ENCODE peak calls at places on chromosome 12, in seven cellular contexts. B, H, E, Q, U, J and D are unnamed samples.

GRCh38 chr12:12474931-12475485 is 87.7 kb downstream of the DUSP16 start:
- DNase-seq in H (no peak), J (no peak), U (no peak), B (no peak), E (peak; percentile 42), Q (no peak), D (no peak)

GRCh38 chr12:65824314-65824563 is at the start of gene HMGA2:
- DNase-seq in B (no peak), Q (no peak), H (no peak), E (no peak), U (no peak), J (no peak), D (no peak)

GRCh38 chr12:57152408-57153038 is 5.1 kb upstream of the LRP1-AS start:
- DNase-seq in U (no peak), Q (no peak), E (no peak), H (no peak), J (no peak), B (no peak), D (no peak)

GRCh38 chr12:65613692-65614091 is 210.6 kb upstream of the HMGA2 start:
- DNase-seq in J (no peak), U (no peak), H (no peak), B (no peak), Q (no peak), E (no peak), D (no peak)

GRCh38 chr12:102454808-102455760 is 25.3 kb downstream of the IGF1 start:
- DNase-seq in B (no peak), E (no peak), U (no peak), J (no peak), H (peak; percentile 88), Q (no peak), D (no peak)

GRCh38 chr12:93380480-93381121 is 2.9 kb downstream of the NUDT4 start:
- DNase-seq in U (no peak), E (no peak), H (no peak), Q (no peak), J (no peak), B (no peak), D (no peak)

GRCh38 chr12:123782997-123783792 is 21.1 kb downstream of the DNAH10 start:
- DNase-seq in B (no peak), J (no peak), H (no peak), Q (no peak), U (no peak), E (no peak), D (no peak)

GRCh38 chr12:52197371-52198231 is 5.8 kb upstream of the KRT80 start:
- DNase-seq in Q (no peak), B (no peak), J (no peak), E (no peak), H (no peak), U (no peak), D (no peak)

GRCh38 chr12:93657076-93657475 is 20.1 kb upstream of the CRADD start:
- DNase-seq in H (no peak), B (no peak), E (no peak), Q (no peak), J (no peak), U (no peak), D (no peak)

GRCh38 chr12:19978193-19978592 is 390.1 kb upstream of the PDE3A start:
- DNase-seq in E (no peak), U (no peak), J (no peak), B (no peak), Q (no peak), H (peak; percentile 96), D (peak; percentile 100)